ENCODE peak calls at places on chromosomes 11 and 22, in six cellular contexts. One of them, this sample, is unnamed.

GRCh38 chr11:116733959-116734517 is 38.7 kb downstream of the BUD13 start:
- DNase-seq in ovary: no peak
- DNase-seq in RCC 7860: no peak
- DNase-seq in Ammon's horn: no peak
- DNase-seq in brain microvascular endothelial cell: no peak
- DNase-seq in stomach: no peak
- DNase-seq in this sample: no peak

GRCh38 chr22:49201046-49201970 is 626.4 kb downstream of the BRD1 start:
- DNase-seq in ovary: peak; percentile 9
- DNase-seq in RCC 7860: no peak
- DNase-seq in Ammon's horn: no peak
- DNase-seq in brain microvascular endothelial cell: no peak
- DNase-seq in stomach: peak; percentile 13
- DNase-seq in this sample: no peak

GRCh38 chr11:76250520-76251222 is 44.4 kb upstream of the WNT11 start:
- DNase-seq in ovary: no peak
- DNase-seq in RCC 7860: no peak
- DNase-seq in Ammon's horn: no peak
- DNase-seq in brain microvascular endothelial cell: no peak
- DNase-seq in stomach: no peak
- DNase-seq in this sample: no peak

GRCh38 chr11:60913793-60914619 is at the start of gene TMEM109:
- DNase-seq in ovary: peak; percentile 91
- DNase-seq in RCC 7860: peak; percentile 66
- DNase-seq in Ammon's horn: peak; percentile 95
- DNase-seq in brain microvascular endothelial cell: peak; percentile 83
- DNase-seq in stomach: peak; percentile 90
- DNase-seq in this sample: peak; percentile 100

GRCh38 chr11:33534575-33534974 is 166.1 kb downstream of the C11orf91 start:
- DNase-seq in ovary: no peak
- DNase-seq in RCC 7860: no peak
- DNase-seq in Ammon's horn: no peak
- DNase-seq in brain microvascular endothelial cell: no peak
- DNase-seq in stomach: no peak
- DNase-seq in this sample: no peak

GRCh38 chr11:57321996-57322880 is 2.5 kb downstream of the TNKS1BP1 start:
- DNase-seq in ovary: peak; percentile 90
- DNase-seq in RCC 7860: peak; percentile 82
- DNase-seq in Ammon's horn: peak; percentile 83
- DNase-seq in brain microvascular endothelial cell: peak; percentile 96
- DNase-seq in stomach: peak; percentile 88
- DNase-seq in this sample: peak; percentile 62

GRCh38 chr11:31699066-31699465 is 112.1 kb downstream of the PAX6 start:
- DNase-seq in ovary: no peak
- DNase-seq in RCC 7860: no peak
- DNase-seq in Ammon's horn: no peak
- DNase-seq in brain microvascular endothelial cell: no peak
- DNase-seq in stomach: no peak
- DNase-seq in this sample: no peak

GRCh38 chr11:30455025-30455424 is 131.1 kb downstream of the MPPED2 start:
- DNase-seq in ovary: no peak
- DNase-seq in RCC 7860: no peak
- DNase-seq in Ammon's horn: no peak
- DNase-seq in brain microvascular endothelial cell: no peak
- DNase-seq in stomach: no peak
- DNase-seq in this sample: no peak

GRCh38 chr11:80163011-80163410 is 722.2 kb upstream of the TENM4 start:
- DNase-seq in ovary: no peak
- DNase-seq in RCC 7860: peak; percentile 83
- DNase-seq in Ammon's horn: no peak
- DNase-seq in brain microvascular endothelial cell: peak; percentile 32
- DNase-seq in stomach: no peak
- DNase-seq in this sample: no peak

GRCh38 chr11:125270106-125270505 is 105.6 kb downstream of the PKNOX2 start:
- DNase-seq in ovary: no peak
- DNase-seq in RCC 7860: no peak
- DNase-seq in Ammon's horn: no peak
- DNase-seq in brain microvascular endothelial cell: no peak
- DNase-seq in stomach: no peak
- DNase-seq in this sample: no peak

GRCh38 chr11:19419021-19419750 is 178.4 kb upstream of the E2F8 start:
- DNase-seq in ovary: no peak
- DNase-seq in RCC 7860: no peak
- DNase-seq in Ammon's horn: no peak
- DNase-seq in brain microvascular endothelial cell: peak; percentile 14
- DNase-seq in stomach: no peak
- DNase-seq in this sample: no peak

GRCh38 chr11:102637731-102638130 is 12.6 kb upstream of the MMP20 start:
- DNase-seq in ovary: no peak
- DNase-seq in RCC 7860: no peak
- DNase-seq in Ammon's horn: no peak
- DNase-seq in brain microvascular endothelial cell: no peak
- DNase-seq in stomach: no peak
- DNase-seq in this sample: no peak

GRCh38 chr22:39318507-39319283 is 728 bp downstream of the RPL3 start:
- DNase-seq in ovary: no peak
- DNase-seq in RCC 7860: peak; percentile 27
- DNase-seq in Ammon's horn: no peak
- DNase-seq in brain microvascular endothelial cell: peak; percentile 33
- DNase-seq in stomach: no peak
- DNase-seq in this sample: no peak

GRCh38 chr22:20645954-20646353 is 128.0 kb upstream of the SERPIND1 start:
- DNase-seq in ovary: no peak
- DNase-seq in RCC 7860: no peak
- DNase-seq in Ammon's horn: no peak
- DNase-seq in brain microvascular endothelial cell: no peak
- DNase-seq in stomach: no peak
- DNase-seq in this sample: no peak

GRCh38 chr22:41799486-41800347 is 762 bp upstream of the CCDC134 start:
- DNase-seq in ovary: peak; percentile 60
- DNase-seq in RCC 7860: no peak
- DNase-seq in Ammon's horn: peak; percentile 40
- DNase-seq in brain microvascular endothelial cell: peak; percentile 7
- DNase-seq in stomach: peak; percentile 36
- DNase-seq in this sample: peak; percentile 50

GRCh38 chr11:45021692-45022130 is 71.0 kb upstream of the TP53I11 start:
- DNase-seq in ovary: peak; percentile 55
- DNase-seq in RCC 7860: no peak
- DNase-seq in Ammon's horn: peak; percentile 42
- DNase-seq in brain microvascular endothelial cell: no peak
- DNase-seq in stomach: no peak
- DNase-seq in this sample: no peak

GRCh38 chr11:70476669-70477068 is 78.3 kb downstream of the CTTN start:
- DNase-seq in ovary: no peak
- DNase-seq in RCC 7860: no peak
- DNase-seq in Ammon's horn: no peak
- DNase-seq in brain microvascular endothelial cell: no peak
- DNase-seq in stomach: no peak
- DNase-seq in this sample: no peak

GRCh38 chr11:120528749-120529148 is 17.2 kb downstream of the GRIK4 start:
- DNase-seq in ovary: no peak
- DNase-seq in RCC 7860: no peak
- DNase-seq in Ammon's horn: no peak
- DNase-seq in brain microvascular endothelial cell: no peak
- DNase-seq in stomach: no peak
- DNase-seq in this sample: no peak

GRCh38 chr22:32920032-32920628 is 118.6 kb downstream of the TIMP3 start:
- DNase-seq in ovary: peak; percentile 69
- DNase-seq in RCC 7860: no peak
- DNase-seq in Ammon's horn: no peak
- DNase-seq in brain microvascular endothelial cell: no peak
- DNase-seq in stomach: no peak
- DNase-seq in this sample: no peak

GRCh38 chr22:31212783-31213626 is 907 bp downstream of the LIMK2 start:
- DNase-seq in ovary: no peak
- DNase-seq in RCC 7860: no peak
- DNase-seq in Ammon's horn: no peak
- DNase-seq in brain microvascular endothelial cell: no peak
- DNase-seq in stomach: no peak
- DNase-seq in this sample: no peak

GRCh38 chr22:37581534-37581933 is 1.6 kb upstream of the LGALS2 start:
- DNase-seq in ovary: no peak
- DNase-seq in RCC 7860: no peak
- DNase-seq in Ammon's horn: peak; percentile 71
- DNase-seq in brain microvascular endothelial cell: no peak
- DNase-seq in stomach: peak; percentile 95
- DNase-seq in this sample: no peak

GRCh38 chr11:129701706-129702105 is 113.9 kb upstream of the TMEM45B start:
- DNase-seq in ovary: no peak
- DNase-seq in RCC 7860: no peak
- DNase-seq in Ammon's horn: no peak
- DNase-seq in brain microvascular endothelial cell: no peak
- DNase-seq in stomach: no peak
- DNase-seq in this sample: no peak

GRCh38 chr22:36331912-36332622 is 55.7 kb downstream of the MYH9 start:
- DNase-seq in ovary: peak; percentile 80
- DNase-seq in RCC 7860: peak; percentile 73
- DNase-seq in Ammon's horn: no peak
- DNase-seq in brain microvascular endothelial cell: no peak
- DNase-seq in stomach: peak; percentile 69
- DNase-seq in this sample: no peak

GRCh38 chr22:40388231-40388630 is 17.8 kb downstream of the SGSM3 start:
- DNase-seq in ovary: no peak
- DNase-seq in RCC 7860: no peak
- DNase-seq in Ammon's horn: no peak
- DNase-seq in brain microvascular endothelial cell: no peak
- DNase-seq in stomach: no peak
- DNase-seq in this sample: no peak

GRCh38 chr11:2735053-2735589 is 35.3 kb upstream of the KCNQ1OT1 start:
- DNase-seq in ovary: no peak
- DNase-seq in RCC 7860: no peak
- DNase-seq in Ammon's horn: no peak
- DNase-seq in brain microvascular endothelial cell: no peak
- DNase-seq in stomach: no peak
- DNase-seq in this sample: no peak

GRCh38 chr11:119537641-119538253 is 114.8 kb upstream of the THY1 start:
- DNase-seq in ovary: no peak
- DNase-seq in RCC 7860: no peak
- DNase-seq in Ammon's horn: no peak
- DNase-seq in brain microvascular endothelial cell: no peak
- DNase-seq in stomach: no peak
- DNase-seq in this sample: no peak

GRCh38 chr22:49967333-49968241 is 7.0 kb downstream of the PIM3 start:
- DNase-seq in ovary: peak; percentile 73
- DNase-seq in RCC 7860: no peak
- DNase-seq in Ammon's horn: peak; percentile 78
- DNase-seq in brain microvascular endothelial cell: no peak
- DNase-seq in stomach: peak; percentile 78
- DNase-seq in this sample: no peak

GRCh38 chr11:15471028-15471708 is 356.4 kb downstream of the INSC start:
- DNase-seq in ovary: no peak
- DNase-seq in RCC 7860: no peak
- DNase-seq in Ammon's horn: no peak
- DNase-seq in brain microvascular endothelial cell: no peak
- DNase-seq in stomach: no peak
- DNase-seq in this sample: no peak

GRCh38 chr22:50046019-50046415 is 12.1 kb downstream of the TTLL8 start:
- DNase-seq in ovary: no peak
- DNase-seq in RCC 7860: no peak
- DNase-seq in Ammon's horn: no peak
- DNase-seq in brain microvascular endothelial cell: no peak
- DNase-seq in stomach: no peak
- DNase-seq in this sample: no peak

GRCh38 chr22:25447067-25447688 is 117.3 kb upstream of the GRK3 start:
- DNase-seq in ovary: no peak
- DNase-seq in RCC 7860: no peak
- DNase-seq in Ammon's horn: peak; percentile 38
- DNase-seq in brain microvascular endothelial cell: no peak
- DNase-seq in stomach: no peak
- DNase-seq in this sample: no peak

GRCh38 chr22:30325724-30326703 is 727 bp downstream of the TBC1D10A start:
- DNase-seq in ovary: no peak
- DNase-seq in RCC 7860: peak; percentile 8
- DNase-seq in Ammon's horn: no peak
- DNase-seq in brain microvascular endothelial cell: no peak
- DNase-seq in stomach: peak; percentile 53
- DNase-seq in this sample: peak; percentile 43

GRCh38 chr11:87036756-87037449 is 831 bp upstream of the TMEM135 start:
- DNase-seq in ovary: no peak
- DNase-seq in RCC 7860: no peak
- DNase-seq in Ammon's horn: peak; percentile 33
- DNase-seq in brain microvascular endothelial cell: no peak
- DNase-seq in stomach: no peak
- DNase-seq in this sample: peak; percentile 32

GRCh38 chr22:38607680-38608079 is 37.7 kb upstream of the DMC1 start:
- DNase-seq in ovary: no peak
- DNase-seq in RCC 7860: no peak
- DNase-seq in Ammon's horn: no peak
- DNase-seq in brain microvascular endothelial cell: no peak
- DNase-seq in stomach: no peak
- DNase-seq in this sample: peak; percentile 25

GRCh38 chr22:39215430-39216142 is 29.2 kb downstream of the PDGFB start:
- DNase-seq in ovary: peak; percentile 10
- DNase-seq in RCC 7860: no peak
- DNase-seq in Ammon's horn: no peak
- DNase-seq in brain microvascular endothelial cell: no peak
- DNase-seq in stomach: no peak
- DNase-seq in this sample: no peak

GRCh38 chr11:28738549-28738948 is 630.4 kb downstream of the METTL15 start:
- DNase-seq in ovary: no peak
- DNase-seq in RCC 7860: no peak
- DNase-seq in Ammon's horn: no peak
- DNase-seq in brain microvascular endothelial cell: no peak
- DNase-seq in stomach: no peak
- DNase-seq in this sample: no peak